ENCODE peak calls at places on chromosomes 7 and 10, in five cellular contexts. A, K, N, I and C are unnamed samples.

GRCh38 chr10:24930427-24930826 is 22.0 kb downstream of the PRTFDC1 start:
- DNase-seq in A (no peak), K (no peak), N (no peak), I (no peak), C (no peak)

GRCh38 chr7:3039787-3040186 is 3.9 kb downstream of the CARD11 start:
- DNase-seq in A (no peak), K (no peak), N (no peak), I (no peak), C (no peak)

GRCh38 chr7:64872351-64872750 is 30.7 kb upstream of the ZNF273 start:
- DNase-seq in A (no peak), K (no peak), N (no peak), I (no peak), C (no peak)

GRCh38 chr7:18829518-18830252 is 287.8 kb downstream of the TWIST1 start:
- DNase-seq in A (no peak), K (no peak), N (no peak), I (no peak), C (no peak)

GRCh38 chr7:149027560-149028345 is 552 bp downstream of the PDIA4 start:
- DNase-seq in A (peak; percentile 7), K (no peak), N (no peak), I (no peak), C (no peak)

GRCh38 chr10:69303632-69304035 is 25.3 kb downstream of the HK1 start:
- DNase-seq in A (no peak), K (no peak), N (no peak), I (no peak), C (no peak)

GRCh38 chr10:44969854-44970253 is 8.8 kb downstream of the DEPP1 start:
- DNase-seq in A (no peak), K (no peak), N (no peak), I (no peak), C (peak; percentile 48)

GRCh38 chr7:75689246-75690099 is 49.3 kb downstream of the HIP1 start:
- DNase-seq in A (no peak), K (no peak), N (no peak), I (no peak), C (no peak)

GRCh38 chr7:100556541-100556940 is 17.2 kb downstream of the SAP25 start:
- DNase-seq in A (no peak), K (no peak), N (no peak), I (no peak), C (no peak)

GRCh38 chr7:130988443-130988842 is 254.4 kb upstream of the KLF14 start:
- DNase-seq in A (no peak), K (peak; percentile 61), N (no peak), I (no peak), C (no peak)

GRCh38 chr7:22400933-22401553 is 44.1 kb upstream of the RAPGEF5 start:
- DNase-seq in A (no peak), K (no peak), N (no peak), I (no peak), C (no peak)

GRCh38 chr7:20249924-20250323 is 32.7 kb upstream of the MACC1 start:
- DNase-seq in A (no peak), K (no peak), N (no peak), I (no peak), C (no peak)

GRCh38 chr10:120948889-120949382 is 97.8 kb downstream of the WDR11 start:
- DNase-seq in A (no peak), K (peak; percentile 92), N (peak; percentile 92), I (peak; percentile 70), C (no peak)

GRCh38 chr10:132359305-132360040 is 27.5 kb downstream of the LRRC27 start:
- DNase-seq in A (no peak), K (no peak), N (peak; percentile 74), I (no peak), C (peak; percentile 40)

GRCh38 chr7:79719216-79719615 is 265.7 kb upstream of the MAGI2 start:
- DNase-seq in A (no peak), K (no peak), N (peak; percentile 33), I (no peak), C (no peak)

GRCh38 chr7:80277434-80278427 is 143.1 kb downstream of the GNAI1 start:
- DNase-seq in A (peak; percentile 38), K (no peak), N (no peak), I (no peak), C (no peak)

GRCh38 chr7:82234457-82235049 is 209.0 kb downstream of the CACNA2D1 start:
- DNase-seq in A (peak; percentile 10), K (peak; percentile 65), N (no peak), I (no peak), C (no peak)

GRCh38 chr7:2894118-2894940 is 50.2 kb upstream of the GNA12 start:
- DNase-seq in A (no peak), K (no peak), N (no peak), I (no peak), C (peak; percentile 78)

GRCh38 chr10:95337354-95337753 is 46.6 kb upstream of the PDLIM1 start:
- DNase-seq in A (no peak), K (no peak), N (no peak), I (no peak), C (peak; percentile 33)

GRCh38 chr7:41855798-41856197 is 152.9 kb upstream of the INHBA start:
- DNase-seq in A (no peak), K (no peak), N (no peak), I (no peak), C (no peak)

GRCh38 chr10:71684356-71685173 is 35.0 kb downstream of the C10orf105 start:
- DNase-seq in A (no peak), K (no peak), N (peak; percentile 22), I (no peak), C (peak; percentile 70)

GRCh38 chr7:6476596-6477374 is 29.0 kb upstream of the DAGLB start:
- DNase-seq in A (no peak), K (no peak), N (no peak), I (no peak), C (no peak)

GRCh38 chr10:98436704-98437103 is 10.0 kb downstream of the HPS1 start:
- DNase-seq in A (no peak), K (no peak), N (no peak), I (no peak), C (no peak)

GRCh38 chr10:87619705-87620104 is 40.0 kb upstream of the PAPSS2 start:
- DNase-seq in A (no peak), K (no peak), N (no peak), I (no peak), C (no peak)

GRCh38 chr10:119687192-119688032 is 36.2 kb downstream of the BAG3 start:
- DNase-seq in A (no peak), K (peak; percentile 81), N (no peak), I (no peak), C (no peak)

GRCh38 chr10:72981882-72982529 is 27.4 kb upstream of the PLA2G12B start:
- DNase-seq in A (no peak), K (no peak), N (no peak), I (no peak), C (no peak)

GRCh38 chr7:12820777-12821176 is 133.3 kb downstream of the ARL4A start:
- DNase-seq in A (no peak), K (no peak), N (no peak), I (no peak), C (no peak)

GRCh38 chr10:52541082-52541481 is 227.0 kb downstream of the DKK1 start:
- DNase-seq in A (no peak), K (no peak), N (no peak), I (no peak), C (no peak)

GRCh38 chr10:122127943-122128342 is 139.0 kb downstream of the TACC2 start:
- DNase-seq in A (no peak), K (no peak), N (no peak), I (no peak), C (no peak)
- H3K27ac ChIP-seq in A (peak overlapping the region; percentile 87), K (no peak overlapping the region), N (peak overlapping the region; percentile 97), I (no peak overlapping the region), C (peak overlapping the region; percentile 74)

DNA sequence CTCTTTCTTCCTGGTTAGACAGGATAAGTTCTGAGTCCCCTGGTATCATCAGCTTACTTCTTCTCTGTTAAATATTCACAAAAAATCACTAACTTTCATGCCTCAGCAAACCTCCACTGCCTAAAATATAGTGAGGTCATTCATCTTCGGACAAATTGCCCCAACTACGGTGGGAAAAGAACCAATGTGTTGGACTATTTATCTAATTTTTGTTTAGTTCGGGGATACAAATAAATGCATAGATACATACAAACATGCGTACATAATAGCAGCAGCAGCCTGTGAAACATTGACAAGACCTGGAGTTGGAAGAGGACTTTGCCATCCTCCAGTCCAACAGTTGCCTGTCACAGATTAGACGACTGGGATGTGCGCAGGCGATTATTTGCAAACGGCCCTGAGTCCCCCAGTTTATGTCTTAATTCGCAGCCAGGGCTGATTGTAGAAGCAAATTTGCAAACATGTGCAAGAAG is 51.5 kb downstream of the EGFR start:
- DNase-seq in A (no peak), K (no peak), N (no peak), I (no peak), C (no peak)
- H3K27ac ChIP-seq in A (peak overlapping the region; percentile 62), K (no peak overlapping the region), N (no peak overlapping the region), I (no peak overlapping the region), C (no peak overlapping the region)

DNA sequence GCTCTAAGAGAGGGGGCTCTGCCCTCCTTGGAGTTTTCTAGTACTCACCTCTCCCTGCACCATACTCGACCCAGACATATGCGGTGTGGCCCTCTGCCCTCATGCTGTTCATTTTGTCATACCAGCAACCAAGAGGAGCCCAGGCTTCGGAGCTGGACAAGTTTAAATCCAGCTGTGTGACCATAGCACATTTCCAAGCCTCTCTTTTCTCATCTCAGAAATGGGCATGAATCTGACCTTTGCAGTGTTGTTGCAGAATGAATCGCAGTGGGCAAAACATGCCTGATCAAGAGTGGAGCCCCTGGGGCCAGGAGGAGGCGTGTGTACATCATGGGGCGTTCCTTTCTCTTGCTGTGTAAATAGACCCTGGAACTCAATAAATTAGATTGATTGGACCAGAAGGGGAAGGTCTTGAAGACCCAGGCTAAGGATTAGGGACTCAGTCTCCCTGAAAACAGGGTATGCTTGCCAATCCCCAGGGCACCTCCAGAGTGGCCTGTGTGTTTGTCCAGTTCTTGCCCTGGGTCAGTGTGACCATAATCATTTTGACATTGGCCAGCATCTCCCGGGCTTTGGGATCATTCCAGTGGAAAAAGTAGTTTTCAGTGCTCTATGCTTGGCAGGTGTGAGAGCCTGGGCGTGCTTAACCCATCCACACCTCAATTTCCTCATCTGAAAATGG is 59.6 kb downstream of the ZMIZ1 start:
- DNase-seq in A (no peak), K (no peak), N (no peak), I (no peak), C (no peak)
- H3K27ac ChIP-seq in A (peak overlapping the region; percentile 79), K (no peak overlapping the region), N (peak overlapping the region; percentile 33), I (no peak overlapping the region), C (peak overlapping the region; percentile 13)

DNA sequence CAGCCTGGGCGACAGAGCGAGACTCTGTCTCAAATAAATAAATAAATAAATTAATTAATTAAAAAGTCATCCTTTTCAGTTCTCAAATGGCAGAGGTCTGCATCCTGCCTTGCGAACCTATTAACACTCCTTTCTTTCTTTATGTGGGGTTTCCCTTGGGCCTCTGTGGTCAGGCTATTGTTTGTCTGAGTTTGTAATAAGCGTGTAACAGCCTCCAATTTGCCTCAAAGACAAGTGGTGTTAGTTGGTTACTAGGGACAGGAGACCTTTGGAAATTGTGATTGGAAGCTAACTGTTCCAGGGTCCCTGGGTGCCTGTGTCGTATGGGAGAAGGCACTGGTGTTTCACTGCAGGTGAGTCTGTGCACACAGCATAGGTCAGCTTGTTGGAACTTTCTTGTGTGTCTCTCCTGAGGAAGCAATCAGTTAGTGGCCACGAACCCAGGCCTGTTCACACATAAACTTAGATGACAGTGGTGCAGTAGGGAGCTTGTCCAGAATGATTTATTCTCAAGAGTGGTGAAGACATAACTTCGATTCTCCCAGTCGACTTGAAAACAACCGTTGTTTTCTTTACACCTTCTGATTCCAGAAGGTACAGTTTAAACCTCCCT is 33.5 kb downstream of the TCF7L2 start:
- DNase-seq in A (no peak), K (no peak), N (no peak), I (no peak), C (no peak)
- H3K27ac ChIP-seq in A (no peak overlapping the region), K (peak overlapping the region; percentile 80), N (no peak overlapping the region), I (no peak overlapping the region), C (no peak overlapping the region)